ENCODE peak calls at places on chromosome 7, in four cellular contexts. T is T-helper 1 cell, H is NCI-H1105, E is GM04504. G is an unnamed sample.

GRCh38 chr7:84701524-84702306 is 485.1 kb downstream of the SEMA3D start:
- DNase-seq in E (peak), H (no peak), T (no peak), G (peak)

GRCh38 chr7:40544932-40545331 is 410.1 kb downstream of the SUGCT start:
- DNase-seq in T (no peak), H (no peak), E (no peak), G (no peak)

GRCh38 chr7:155166673-155167370 is 96.7 kb downstream of the HTR5A start:
- DNase-seq in E (peak), H (no peak), T (no peak), G (no peak)

GRCh38 chr7:43577485-43577951 is 5.4 kb upstream of the STK17A start:
- DNase-seq in E (no peak), T (no peak), H (peak), G (no peak)

GRCh38 chr7:4840097-4840501 is 21.7 kb downstream of the PAPOLB start:
- DNase-seq in T (no peak), H (no peak), E (no peak), G (no peak)

GRCh38 chr7:98869001-98869373 is 827 bp downstream of the TMEM130 start:
- DNase-seq in H (no peak), E (no peak), T (no peak), G (no peak)

GRCh38 chr7:152369518-152369917 is 66.3 kb downstream of the KMT2C start:
- DNase-seq in T (no peak), H (no peak), E (no peak), G (no peak)

GRCh38 chr7:143299840-143300239 is 11.7 kb downstream of the CASP2 start:
- DNase-seq in E (no peak), H (no peak), T (peak), G (no peak)

GRCh38 chr7:30249986-30250774 is 34.2 kb upstream of the ZNRF2 start:
- DNase-seq in T (no peak), E (no peak), H (no peak), G (no peak)

GRCh38 chr7:20268832-20269231 is 51.6 kb upstream of the MACC1 start:
- DNase-seq in E (no peak), H (no peak), T (no peak), G (no peak)

GRCh38 chr7:91126762-91127161 is 137.5 kb upstream of the FZD1 start:
- DNase-seq in H (no peak), T (no peak), E (no peak), G (no peak)

G was measured in NCI-H1417 treated with DMSO at 0.1 percent for 48 hours.